ENCODE peak calls at places on chromosomes 5 and 9, in nine cellular contexts. One of them, this sample, is unnamed.

GRCh38 chr5:53397845-53398244 is 82.6 kb upstream of the FST start:
- DNase-seq in cardiac muscle cell: peak; percentile 61
- DNase-seq in fibroblast of mammary gland: peak; percentile 86
- DNase-seq in cardiac fibroblast: peak; percentile 88
- DNase-seq in epithelial cell of proximal tubule: no peak
- DNase-seq in CD8-positive, alpha-beta T cell: no peak
- DNase-seq in fibroblast of lung: peak; percentile 77
- DNase-seq in endothelial cell: no peak
- DNase-seq in omental fat pad: no peak
- DNase-seq in this sample: no peak

GRCh38 chr5:140631831-140632365 is 1.1 kb downstream of the CD14 start:
- DNase-seq in CD8-positive, alpha-beta T cell: no peak
- DNase-seq in cardiac fibroblast: no peak
- DNase-seq in fibroblast of mammary gland: no peak
- DNase-seq in cardiac muscle cell: no peak
- DNase-seq in endothelial cell: no peak
- DNase-seq in fibroblast of lung: no peak
- DNase-seq in epithelial cell of proximal tubule: no peak
- DNase-seq in omental fat pad: no peak
- DNase-seq in this sample: no peak

GRCh38 chr5:96903300-96903699 is 27.0 kb downstream of the ERAP2 start:
- DNase-seq in fibroblast of lung: no peak
- DNase-seq in omental fat pad: no peak
- DNase-seq in epithelial cell of proximal tubule: no peak
- DNase-seq in CD8-positive, alpha-beta T cell: no peak
- DNase-seq in cardiac fibroblast: peak; percentile 53
- DNase-seq in endothelial cell: no peak
- DNase-seq in fibroblast of mammary gland: peak; percentile 24
- DNase-seq in cardiac muscle cell: no peak
- DNase-seq in this sample: no peak

GRCh38 chr5:82168294-82168693 is 109.9 kb downstream of the RPS23 start:
- DNase-seq in cardiac muscle cell: no peak
- DNase-seq in omental fat pad: no peak
- DNase-seq in fibroblast of lung: peak; percentile 46
- DNase-seq in CD8-positive, alpha-beta T cell: no peak
- DNase-seq in cardiac fibroblast: peak; percentile 38
- DNase-seq in fibroblast of mammary gland: peak; percentile 35
- DNase-seq in epithelial cell of proximal tubule: no peak
- DNase-seq in endothelial cell: no peak
- DNase-seq in this sample: no peak

GRCh38 chr9:2727966-2728613 is 10.8 kb downstream of the KCNV2 start:
- DNase-seq in endothelial cell: peak; percentile 7
- DNase-seq in fibroblast of mammary gland: peak; percentile 78
- DNase-seq in epithelial cell of proximal tubule: peak; percentile 41
- DNase-seq in omental fat pad: no peak
- DNase-seq in cardiac fibroblast: peak; percentile 89
- DNase-seq in fibroblast of lung: peak; percentile 52
- DNase-seq in CD8-positive, alpha-beta T cell: no peak
- DNase-seq in cardiac muscle cell: peak; percentile 86
- DNase-seq in this sample: peak; percentile 13

GRCh38 chr5:57412010-57412409 is 70.6 kb downstream of the ACTBL2 start:
- DNase-seq in fibroblast of mammary gland: peak; percentile 88
- DNase-seq in omental fat pad: no peak
- DNase-seq in CD8-positive, alpha-beta T cell: no peak
- DNase-seq in cardiac fibroblast: peak; percentile 66
- DNase-seq in endothelial cell: no peak
- DNase-seq in cardiac muscle cell: peak; percentile 92
- DNase-seq in fibroblast of lung: peak; percentile 90
- DNase-seq in epithelial cell of proximal tubule: peak; percentile 40
- DNase-seq in this sample: no peak

GRCh38 chr9:91192379-91192775 is 169.3 kb downstream of the AUH start:
- DNase-seq in epithelial cell of proximal tubule: no peak
- DNase-seq in endothelial cell: no peak
- DNase-seq in omental fat pad: no peak
- DNase-seq in CD8-positive, alpha-beta T cell: no peak
- DNase-seq in fibroblast of lung: peak; percentile 36
- DNase-seq in cardiac fibroblast: no peak
- DNase-seq in cardiac muscle cell: peak; percentile 29
- DNase-seq in fibroblast of mammary gland: peak; percentile 35
- DNase-seq in this sample: no peak

GRCh38 chr5:170635706-170636105 is 131.9 kb downstream of the KCNIP1 start:
- DNase-seq in epithelial cell of proximal tubule: no peak
- DNase-seq in fibroblast of mammary gland: no peak
- DNase-seq in omental fat pad: no peak
- DNase-seq in CD8-positive, alpha-beta T cell: no peak
- DNase-seq in endothelial cell: no peak
- DNase-seq in cardiac muscle cell: no peak
- DNase-seq in fibroblast of lung: no peak
- DNase-seq in cardiac fibroblast: no peak
- DNase-seq in this sample: no peak

GRCh38 chr5:32842798-32843531 is 131.8 kb downstream of the NPR3 start:
- DNase-seq in fibroblast of lung: no peak
- DNase-seq in CD8-positive, alpha-beta T cell: no peak
- DNase-seq in cardiac muscle cell: no peak
- DNase-seq in cardiac fibroblast: no peak
- DNase-seq in epithelial cell of proximal tubule: no peak
- DNase-seq in endothelial cell: no peak
- DNase-seq in omental fat pad: no peak
- DNase-seq in fibroblast of mammary gland: no peak
- DNase-seq in this sample: no peak

GRCh38 chr5:140159014-140159927 is 15.7 kb upstream of the CYSTM1 start:
- DNase-seq in cardiac muscle cell: no peak
- DNase-seq in fibroblast of mammary gland: no peak
- DNase-seq in fibroblast of lung: no peak
- DNase-seq in omental fat pad: no peak
- DNase-seq in cardiac fibroblast: no peak
- DNase-seq in endothelial cell: no peak
- DNase-seq in CD8-positive, alpha-beta T cell: no peak
- DNase-seq in epithelial cell of proximal tubule: no peak
- DNase-seq in this sample: no peak

GRCh38 chr5:127961006-127961763 is 122.4 kb upstream of the SLC12A2 start:
- DNase-seq in fibroblast of mammary gland: no peak
- DNase-seq in omental fat pad: no peak
- DNase-seq in CD8-positive, alpha-beta T cell: no peak
- DNase-seq in cardiac fibroblast: no peak
- DNase-seq in endothelial cell: no peak
- DNase-seq in fibroblast of lung: no peak
- DNase-seq in cardiac muscle cell: peak; percentile 18
- DNase-seq in epithelial cell of proximal tubule: no peak
- DNase-seq in this sample: no peak

GRCh38 chr5:15021286-15022046 is 149.9 kb upstream of the ANKH start:
- DNase-seq in fibroblast of lung: peak; percentile 91
- DNase-seq in endothelial cell: no peak
- DNase-seq in omental fat pad: no peak
- DNase-seq in epithelial cell of proximal tubule: no peak
- DNase-seq in CD8-positive, alpha-beta T cell: no peak
- DNase-seq in fibroblast of mammary gland: peak; percentile 58
- DNase-seq in cardiac muscle cell: peak; percentile 82
- DNase-seq in cardiac fibroblast: peak; percentile 84
- DNase-seq in this sample: no peak

GRCh38 chr9:125509476-125509875 is 197.5 kb downstream of the MAPKAP1 start:
- DNase-seq in cardiac fibroblast: peak; percentile 58
- DNase-seq in CD8-positive, alpha-beta T cell: no peak
- DNase-seq in omental fat pad: no peak
- DNase-seq in endothelial cell: no peak
- DNase-seq in cardiac muscle cell: peak; percentile 66
- DNase-seq in epithelial cell of proximal tubule: no peak
- DNase-seq in fibroblast of lung: peak; percentile 64
- DNase-seq in fibroblast of mammary gland: peak; percentile 83
- DNase-seq in this sample: no peak

GRCh38 chr9:38087934-38088925 is 19.2 kb upstream of the SHB start:
- DNase-seq in cardiac fibroblast: peak; percentile 50
- DNase-seq in epithelial cell of proximal tubule: no peak
- DNase-seq in cardiac muscle cell: peak; percentile 67
- DNase-seq in endothelial cell: peak; percentile 91
- DNase-seq in fibroblast of mammary gland: peak; percentile 46
- DNase-seq in CD8-positive, alpha-beta T cell: peak; percentile 34
- DNase-seq in fibroblast of lung: peak; percentile 29
- DNase-seq in omental fat pad: peak; percentile 88
- DNase-seq in this sample: peak; percentile 91

GRCh38 chr9:89945133-89945532 is 340.3 kb downstream of the GADD45G start:
- DNase-seq in CD8-positive, alpha-beta T cell: no peak
- DNase-seq in epithelial cell of proximal tubule: no peak
- DNase-seq in cardiac fibroblast: no peak
- DNase-seq in omental fat pad: no peak
- DNase-seq in endothelial cell: peak; percentile 24
- DNase-seq in fibroblast of mammary gland: no peak
- DNase-seq in fibroblast of lung: no peak
- DNase-seq in cardiac muscle cell: no peak
- DNase-seq in this sample: no peak
- TF ChIP-seq CTCF in CD8-positive, alpha-beta T cell: no peak
- TF ChIP-seq CTCF in epithelial cell of proximal tubule: peak; percentile 2
- TF ChIP-seq CTCF in cardiac fibroblast: no peak
- TF ChIP-seq CTCF in omental fat pad: no peak
- TF ChIP-seq CTCF in endothelial cell: peak; percentile 43
- TF ChIP-seq CTCF in fibroblast of mammary gland: peak; percentile 15
- TF ChIP-seq CTCF in fibroblast of lung: no peak
- TF ChIP-seq CTCF in cardiac muscle cell: peak; percentile 6
- TF ChIP-seq CTCF in this sample: peak; percentile 19

DNA sequence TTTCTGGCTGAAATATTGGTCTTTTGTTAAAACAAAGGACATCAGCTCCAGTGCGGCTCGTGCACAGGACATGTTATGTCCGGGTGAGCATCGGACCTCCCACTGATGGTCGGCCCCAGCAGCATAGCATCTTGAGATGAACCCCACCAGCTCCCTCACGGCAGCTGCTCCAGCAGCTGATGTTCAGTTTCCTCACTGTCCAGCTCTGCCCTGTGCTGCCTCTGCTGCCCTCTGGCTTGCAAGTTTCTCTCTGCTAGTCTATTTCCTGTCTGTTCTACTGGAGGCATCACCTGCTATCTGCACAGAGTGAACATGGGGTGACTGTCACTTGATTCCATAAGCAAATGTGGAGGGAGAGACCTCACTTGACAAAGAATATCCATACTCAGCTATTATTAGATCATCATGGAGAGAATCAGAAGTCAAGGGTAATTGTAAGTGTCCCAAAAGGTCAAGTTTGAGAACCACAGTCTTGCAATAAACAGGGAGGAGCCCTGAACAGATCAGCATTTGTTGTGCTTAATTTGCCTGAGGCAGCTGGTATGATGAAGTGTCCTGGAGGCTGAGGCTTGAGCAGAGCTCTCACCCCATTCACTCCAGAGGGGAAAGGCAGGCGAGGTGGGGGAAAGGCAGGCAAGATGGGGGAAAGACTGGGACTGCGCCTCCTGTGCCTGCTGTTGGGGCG is 702.8 kb downstream of the SEMA5A start:
- DNase-seq in fibroblast of lung: no peak
- DNase-seq in cardiac muscle cell: peak; percentile 58
- DNase-seq in epithelial cell of proximal tubule: no peak
- DNase-seq in omental fat pad: no peak
- DNase-seq in cardiac fibroblast: peak; percentile 53
- DNase-seq in CD8-positive, alpha-beta T cell: no peak
- DNase-seq in endothelial cell: no peak
- DNase-seq in fibroblast of mammary gland: peak; percentile 59
- DNase-seq in this sample: no peak
- TF ChIP-seq CTCF in fibroblast of lung: peak; percentile 63
- TF ChIP-seq CTCF in cardiac muscle cell: peak; percentile 56
- TF ChIP-seq CTCF in epithelial cell of proximal tubule: peak; percentile 78
- TF ChIP-seq CTCF in omental fat pad: no peak
- TF ChIP-seq CTCF in cardiac fibroblast: peak; percentile 63
- TF ChIP-seq CTCF in CD8-positive, alpha-beta T cell: no peak
- TF ChIP-seq CTCF in endothelial cell: no peak
- TF ChIP-seq CTCF in fibroblast of mammary gland: peak; percentile 50
- TF ChIP-seq CTCF in this sample: no peak

GRCh38 chr5:168179185-168179584 is 112.3 kb upstream of the WWC1 start:
- DNase-seq in omental fat pad: no peak
- DNase-seq in endothelial cell: no peak
- DNase-seq in fibroblast of lung: peak; percentile 50
- DNase-seq in epithelial cell of proximal tubule: no peak
- DNase-seq in fibroblast of mammary gland: peak; percentile 46
- DNase-seq in cardiac fibroblast: no peak
- DNase-seq in cardiac muscle cell: peak; percentile 5
- DNase-seq in CD8-positive, alpha-beta T cell: no peak
- DNase-seq in this sample: no peak

GRCh38 chr5:168176941-168177340 is 114.5 kb upstream of the WWC1 start:
- DNase-seq in fibroblast of lung: no peak
- DNase-seq in epithelial cell of proximal tubule: no peak
- DNase-seq in CD8-positive, alpha-beta T cell: no peak
- DNase-seq in fibroblast of mammary gland: no peak
- DNase-seq in endothelial cell: no peak
- DNase-seq in cardiac muscle cell: no peak
- DNase-seq in cardiac fibroblast: no peak
- DNase-seq in omental fat pad: no peak
- DNase-seq in this sample: no peak

GRCh38 chr5:168174376-168174775 is 117.1 kb upstream of the WWC1 start:
- DNase-seq in cardiac fibroblast: no peak
- DNase-seq in omental fat pad: no peak
- DNase-seq in epithelial cell of proximal tubule: no peak
- DNase-seq in CD8-positive, alpha-beta T cell: no peak
- DNase-seq in cardiac muscle cell: no peak
- DNase-seq in fibroblast of lung: peak; percentile 75
- DNase-seq in endothelial cell: no peak
- DNase-seq in fibroblast of mammary gland: peak; percentile 3
- DNase-seq in this sample: no peak

GRCh38 chr5:168176251-168176650 is 115.2 kb upstream of the WWC1 start:
- DNase-seq in epithelial cell of proximal tubule: no peak
- DNase-seq in cardiac muscle cell: no peak
- DNase-seq in endothelial cell: no peak
- DNase-seq in fibroblast of lung: no peak
- DNase-seq in omental fat pad: no peak
- DNase-seq in fibroblast of mammary gland: peak; percentile 25
- DNase-seq in CD8-positive, alpha-beta T cell: no peak
- DNase-seq in cardiac fibroblast: no peak
- DNase-seq in this sample: no peak

DNA sequence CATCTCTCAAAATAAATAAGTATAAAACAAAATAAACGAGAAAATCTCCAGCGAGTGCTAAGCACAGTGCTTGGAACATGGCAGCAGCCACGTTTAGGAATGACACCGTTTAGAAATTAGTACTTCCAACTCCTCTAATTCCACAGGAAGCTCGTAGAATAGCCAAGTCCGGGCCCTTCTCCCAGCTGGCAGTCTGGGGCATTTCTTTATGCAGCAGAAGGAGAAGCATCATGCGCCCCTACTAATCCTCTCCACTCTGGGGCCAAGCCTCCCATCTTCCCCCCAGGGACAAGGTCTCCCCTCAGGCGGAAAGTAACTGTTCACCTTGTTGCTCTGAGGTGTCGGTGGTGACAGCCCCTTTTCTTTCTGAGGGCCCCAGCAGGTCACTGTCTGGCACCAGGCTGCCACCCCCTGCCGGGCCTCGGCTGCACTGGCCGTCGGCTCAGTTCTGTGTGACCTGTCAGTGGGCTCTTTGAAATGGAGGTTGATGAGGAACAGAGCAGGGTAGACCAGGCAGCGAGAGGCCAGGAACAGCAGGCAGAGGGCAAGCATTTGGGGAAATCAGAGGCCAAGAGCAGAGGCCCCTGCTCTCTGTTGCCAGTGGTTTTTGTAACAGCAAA is 113.5 kb upstream of the WWC1 start:
- DNase-seq in epithelial cell of proximal tubule: no peak
- DNase-seq in fibroblast of mammary gland: no peak
- DNase-seq in omental fat pad: no peak
- DNase-seq in cardiac muscle cell: no peak
- DNase-seq in cardiac fibroblast: no peak
- DNase-seq in endothelial cell: no peak
- DNase-seq in fibroblast of lung: no peak
- DNase-seq in CD8-positive, alpha-beta T cell: no peak
- DNase-seq in this sample: peak; percentile 42
- TF ChIP-seq CTCF in epithelial cell of proximal tubule: no peak
- TF ChIP-seq CTCF in fibroblast of mammary gland: no peak
- TF ChIP-seq CTCF in omental fat pad: no peak
- TF ChIP-seq CTCF in cardiac muscle cell: no peak
- TF ChIP-seq CTCF in cardiac fibroblast: no peak
- TF ChIP-seq CTCF in endothelial cell: no peak
- TF ChIP-seq CTCF in fibroblast of lung: no peak
- TF ChIP-seq CTCF in CD8-positive, alpha-beta T cell: no peak
- TF ChIP-seq CTCF in this sample: no peak

GRCh38 chr5:132461235-132461634 is 29.3 kb downstream of the IRF1 start:
- DNase-seq in endothelial cell: no peak
- DNase-seq in fibroblast of mammary gland: no peak
- DNase-seq in cardiac fibroblast: no peak
- DNase-seq in cardiac muscle cell: no peak
- DNase-seq in fibroblast of lung: no peak
- DNase-seq in omental fat pad: no peak
- DNase-seq in CD8-positive, alpha-beta T cell: no peak
- DNase-seq in epithelial cell of proximal tubule: no peak
- DNase-seq in this sample: no peak
- TF ChIP-seq CTCF in endothelial cell: no peak
- TF ChIP-seq CTCF in fibroblast of mammary gland: no peak
- TF ChIP-seq CTCF in cardiac fibroblast: no peak
- TF ChIP-seq CTCF in cardiac muscle cell: no peak
- TF ChIP-seq CTCF in fibroblast of lung: no peak
- TF ChIP-seq CTCF in omental fat pad: no peak
- TF ChIP-seq CTCF in CD8-positive, alpha-beta T cell: no peak
- TF ChIP-seq CTCF in epithelial cell of proximal tubule: no peak
- TF ChIP-seq CTCF in this sample: no peak